ENCODE peak calls at places on chromosomes 5 and 9, in six cellular contexts. J is right lobe of liver, P is neural progenitor cell, V is colonic mucosa, W is body of pancreas, T is tibial artery. I is an unnamed sample. For H3K4me1, the result is how much of the 10 kb centered on the place peaks cover.

GRCh38 chr5:31731016-31731415 is 92.1 kb downstream of the PDZD2 start:
- DNase-seq in P (no peak), J (no peak), T (no peak), W (no peak), V (no peak), I (no peak)

GRCh38 chr5:171295299-171295698 is 13.7 kb upstream of the TLX3 start:
- DNase-seq in T (no peak), P (no peak), V (no peak), W (no peak), J (no peak), I (no peak)

GRCh38 chr9:133394687-133395271 is 18.6 kb downstream of the STKLD1 start:
- DNase-seq in P (no peak), V (no peak), W (no peak), J (no peak), T (no peak), I (no peak)

GRCh38 chr5:109857405-109858031 is 167.8 kb downstream of the MAN2A1 start:
- DNase-seq in P (no peak), V (no peak), J (peak), W (no peak), T (no peak), I (no peak)

GRCh38 chr9:135098400-135099105 is 11.1 kb downstream of the OLFM1 start:
- DNase-seq in P (peak), T (no peak), J (no peak), W (peak), V (no peak), I (peak)

GRCh38 chr5:65075623-65076250 is 307.0 kb downstream of the CWC27 start:
- DNase-seq in J (no peak), V (no peak), P (no peak), W (no peak), T (no peak), I (no peak)

GRCh38 chr5:38069360-38069759 is 189.0 kb upstream of the EGFLAM start:
- DNase-seq in T (no peak), J (peak), W (peak), P (no peak), V (no peak), I (no peak)

GRCh38 chr9:122125891-122126331 is 32.8 kb upstream of the TTLL11 start:
- DNase-seq in W (no peak), T (peak), V (no peak), P (no peak), J (no peak), I (no peak)

GRCh38 chr9:36893911-36894310 is 140.2 kb downstream of the PAX5 start:
- DNase-seq in P (no peak), J (no peak), V (no peak), T (no peak), W (no peak), I (no peak)

GRCh38 chr5:148829734-148830133 is 3.3 kb downstream of the ADRB2 start:
- DNase-seq in W (no peak), V (no peak), P (no peak), J (no peak), T (no peak), I (no peak)

GRCh38 chr9:132288371-132288770 is 66.4 kb downstream of the SETX start:
- DNase-seq in J (no peak), V (no peak), P (no peak), W (no peak), T (no peak), I (no peak)

GRCh38 chr5:956941-957729 is 51.5 kb upstream of the NKD2 start:
- DNase-seq in P (peak), J (no peak), T (peak), V (no peak), W (no peak), I (peak)

GRCh38 chr9:34654317-34655083 is 2.5 kb downstream of the IL11RA start:
- DNase-seq in P (no peak), T (peak), J (no peak), W (peak), V (peak), I (no peak)

GRCh38 chr5:102196481-102196880 is 99.6 kb downstream of the SLCO4C1 start:
- DNase-seq in W (no peak), T (no peak), P (peak), J (no peak), V (no peak), I (no peak)

DNA sequence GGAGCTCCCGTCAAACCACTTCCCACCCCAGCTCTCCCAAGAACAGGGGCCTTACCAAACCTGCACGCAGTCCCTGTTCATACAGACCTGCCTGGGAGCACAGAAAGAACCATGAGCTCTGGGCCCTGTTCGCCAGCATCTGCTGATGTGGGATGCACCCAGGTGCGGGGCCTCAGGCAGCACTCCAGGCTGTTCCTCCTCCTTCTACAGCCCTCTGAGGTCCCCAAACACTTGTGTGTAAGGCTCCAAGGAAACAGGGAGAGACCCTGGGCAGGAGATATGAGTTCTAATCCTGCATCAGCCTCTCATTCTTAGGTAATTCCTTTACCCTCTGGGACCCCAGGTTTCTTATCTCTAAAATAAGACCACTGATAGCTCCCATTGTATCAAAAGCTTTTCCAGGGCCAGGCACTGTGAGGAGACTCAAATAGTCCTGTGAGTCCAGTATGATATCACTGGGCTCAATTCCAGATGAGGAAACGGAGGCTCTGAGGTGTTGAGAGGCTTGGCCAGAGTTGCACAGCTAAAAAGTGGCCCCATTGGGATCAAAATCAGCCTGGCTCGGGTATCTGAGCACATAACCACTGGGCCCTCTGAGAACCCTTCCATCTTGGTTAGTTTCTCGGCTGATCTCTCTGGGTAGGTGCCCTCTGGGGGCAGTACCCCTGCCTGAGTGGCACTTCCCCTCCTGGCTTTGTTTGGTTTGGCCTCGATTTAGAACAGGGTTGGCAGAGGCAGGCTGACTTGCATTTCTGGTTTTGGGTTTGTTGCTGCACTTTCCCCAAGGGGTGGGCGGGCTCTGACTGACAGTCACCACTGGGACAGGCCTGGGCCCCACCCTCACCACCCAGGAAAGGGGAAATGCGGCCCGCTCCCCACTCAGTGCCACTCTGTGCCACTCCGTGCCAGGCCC is 116.8 kb downstream of the RGS3 start:
- DNase-seq in P (no peak), J (peak), V (peak), W (peak), T (peak), I (peak)
- H3K27ac ChIP-seq in P (no peak), J (peak), V (peak), W (peak), T (peak), I (peak)

DNA sequence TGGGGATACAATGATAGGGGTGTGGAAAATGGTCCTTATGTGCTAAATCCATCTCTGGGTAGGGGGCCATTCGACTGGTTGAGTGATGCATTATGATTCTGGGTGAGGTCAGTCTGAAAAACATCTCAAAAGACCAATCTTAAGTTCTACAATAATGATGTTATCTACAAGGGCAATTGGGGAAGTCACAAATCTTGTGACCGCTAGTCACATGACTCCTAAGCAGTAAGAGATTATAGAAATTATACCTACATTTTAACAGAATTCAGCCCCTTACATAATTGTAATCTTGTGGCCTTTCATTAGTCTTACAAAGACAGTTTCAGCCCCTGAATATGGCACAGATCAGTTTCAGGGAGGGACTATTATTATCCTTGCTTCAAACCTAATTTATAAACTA is 224.7 kb downstream of the PIK3R1 start:
- DNase-seq in P (no peak), J (no peak), T (no peak), V (no peak), W (no peak), I (no peak)
- H3K4me3 ChIP-seq in P (no peak), J (no peak), T (no peak), V (no peak), W (no peak), I (no peak)

DNA sequence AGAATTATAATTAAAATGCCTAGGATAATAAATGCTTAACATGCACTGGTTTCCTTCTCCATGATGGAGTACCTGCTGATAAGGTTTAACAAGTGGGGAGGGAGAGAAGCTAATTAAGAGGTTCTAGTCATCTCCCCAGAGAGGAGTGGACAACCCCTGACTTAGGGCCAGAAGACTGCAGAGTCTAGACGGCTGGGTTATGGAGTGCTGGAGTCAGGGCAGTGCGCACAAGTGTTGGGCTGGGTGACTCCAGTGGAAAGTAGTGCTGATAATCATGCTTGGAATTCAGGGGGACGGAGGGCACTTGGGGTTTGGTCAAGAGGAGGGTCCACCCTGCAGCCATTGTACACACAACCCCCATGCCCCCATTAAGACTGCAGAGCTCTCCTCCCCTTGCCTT is 32.8 kb upstream of the TGFBI start:
- DNase-seq in W (no peak), V (no peak), T (no peak), P (no peak), J (no peak), I (no peak)
- H3K4me1 ChIP-seq in W (under half), V (under half), T (under half), P (under half), J (under half), I (under half)

DNA sequence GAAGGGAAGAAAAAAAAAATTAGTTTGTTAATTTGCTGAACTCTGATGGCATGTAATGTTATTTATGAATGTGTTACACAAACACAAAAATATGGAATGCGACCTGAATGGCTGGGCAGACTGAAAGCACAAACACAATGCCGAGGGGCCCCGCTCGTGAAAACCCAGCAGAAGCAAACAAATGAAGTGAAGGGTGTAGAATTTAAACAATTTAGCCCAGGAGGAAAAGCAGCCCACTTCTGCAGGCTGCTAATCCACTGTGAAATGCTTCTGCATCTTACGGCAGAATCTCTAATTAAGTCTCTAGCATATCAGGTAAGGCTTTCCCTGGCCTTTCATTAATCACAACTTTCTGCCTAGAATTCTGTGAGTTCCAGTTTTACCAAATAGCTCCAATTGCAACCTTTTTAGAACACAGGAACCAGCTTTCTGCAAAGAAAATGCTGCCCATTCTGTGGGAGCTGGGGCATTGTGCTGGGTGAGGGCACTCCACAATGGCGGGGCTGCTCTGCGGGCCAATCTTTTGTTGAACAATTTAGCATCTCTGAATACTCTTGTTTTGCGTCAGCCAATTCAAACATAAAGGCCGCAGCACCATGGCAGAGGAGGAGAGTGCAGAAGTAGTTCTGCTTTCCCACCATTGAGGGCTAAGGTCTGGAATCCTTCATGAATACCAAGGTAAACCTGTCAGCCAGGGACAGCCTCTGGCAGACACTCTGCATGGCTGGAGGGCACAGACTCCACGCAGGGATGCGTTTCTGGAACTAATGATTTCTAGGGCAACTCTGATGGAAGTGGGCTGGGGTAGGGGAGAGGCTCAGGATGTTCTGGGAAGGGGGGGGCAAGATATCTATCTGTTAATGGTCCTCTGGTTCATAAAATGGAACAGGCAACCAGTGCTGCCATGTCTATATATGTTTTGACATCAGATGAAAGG is 66.3 kb downstream of the PTCH1 start:
- DNase-seq in V (no peak), P (peak), J (no peak), T (no peak), W (no peak), I (no peak)
- H3K27ac ChIP-seq in V (no peak), P (peak), J (no peak), T (no peak), W (no peak), I (no peak)